ENCODE peak calls at places on chromosome 16, in ten cellular contexts. H, C, Q, W, D, F, X, T, K and U are unnamed samples.

GRCh38 chr16:86924537-86924936 is 346.2 kb downstream of the FOXL1 start:
- DNase-seq in H (no peak), C (no peak), Q (no peak), W (peak), D (no peak), F (no peak), X (no peak), T (no peak), K (no peak), U (no peak)

GRCh38 chr16:55370762-55371482 is 46.9 kb downstream of the IRX6 start:
- DNase-seq in H (peak), C (no peak), Q (peak), W (peak), D (no peak), F (peak), X (peak), T (no peak), K (peak), U (peak)

GRCh38 chr16:35631261-35631945 is 2172.0 kb downstream of the TP53TG3F start:
- DNase-seq in H (no peak), C (no peak), Q (no peak), W (no peak), D (no peak), F (no peak), X (no peak), T (no peak), K (no peak), U (no peak)

GRCh38 chr16:27476240-27476639 is 73.5 kb downstream of the GTF3C1 start:
- DNase-seq in H (no peak), C (no peak), Q (no peak), W (no peak), D (no peak), F (no peak), X (no peak), T (no peak), K (no peak), U (no peak)

GRCh38 chr16:88508376-88508867 is 55.3 kb downstream of the ZFPM1 start:
- DNase-seq in H (no peak), C (no peak), Q (no peak), W (no peak), D (no peak), F (no peak), X (no peak), T (no peak), K (no peak), U (no peak)

GRCh38 chr16:25374556-25374955 is 116.9 kb upstream of the ZKSCAN2 start:
- DNase-seq in H (no peak), C (no peak), Q (no peak), W (no peak), D (no peak), F (no peak), X (no peak), T (no peak), K (no peak), U (no peak)

GRCh38 chr16:15973460-15973859 is 24.0 kb downstream of the ABCC1 start:
- DNase-seq in H (no peak), C (no peak), Q (no peak), W (no peak), D (no peak), F (no peak), X (no peak), T (no peak), K (no peak), U (no peak)

GRCh38 chr16:2795714-2796143 is 2.5 kb upstream of the PRSS41 start:
- DNase-seq in H (no peak), C (no peak), Q (no peak), W (no peak), D (no peak), F (no peak), X (no peak), T (no peak), K (no peak), U (no peak)

GRCh38 chr16:84836234-84836647 is 16.5 kb downstream of the CRISPLD2 start:
- DNase-seq in H (no peak), C (no peak), Q (peak), W (peak), D (no peak), F (peak), X (no peak), T (no peak), K (no peak), U (peak)